ENCODE peak calls at places on chromosomes 7 and 10, in seven cellular contexts. One of them, this sample, is unnamed.

GRCh38 chr7:36301914-36302771 is 87.5 kb upstream of the ANLN start:
- DNase-seq in natural killer cell: no peak
- DNase-seq in activated CD4-positive, alpha-beta T cell treated with anti-CD3 and anti-CD28 coated beads for 48 hours: no peak
- DNase-seq in MCF 10A: peak; percentile 42
- DNase-seq in COLO829: no peak
- DNase-seq in activated naive CD8-positive, alpha-beta T cell treated with anti-CD3 and anti-CD28 coated beads for 36 hours: no peak
- DNase-seq in mucosa of descending colon: no peak
- DNase-seq in this sample: no peak

GRCh38 chr7:111532625-111533024 is 29.7 kb downstream of the IMMP2L start:
- DNase-seq in COLO829: peak; percentile 6
- DNase-seq in mucosa of descending colon: no peak
- DNase-seq in activated naive CD8-positive, alpha-beta T cell treated with anti-CD3 and anti-CD28 coated beads for 36 hours: no peak
- DNase-seq in natural killer cell: no peak
- DNase-seq in MCF 10A: peak; percentile 2
- DNase-seq in activated CD4-positive, alpha-beta T cell treated with anti-CD3 and anti-CD28 coated beads for 48 hours: no peak
- DNase-seq in this sample: no peak

GRCh38 chr7:101390901-101391301 is 28.2 kb downstream of the COL26A1 start:
- DNase-seq in MCF 10A: no peak
- DNase-seq in COLO829: peak; percentile 55
- DNase-seq in activated CD4-positive, alpha-beta T cell treated with anti-CD3 and anti-CD28 coated beads for 48 hours: peak; percentile 40
- DNase-seq in activated naive CD8-positive, alpha-beta T cell treated with anti-CD3 and anti-CD28 coated beads for 36 hours: peak; percentile 45
- DNase-seq in natural killer cell: no peak
- DNase-seq in mucosa of descending colon: peak; percentile 5
- DNase-seq in this sample: peak; percentile 21

GRCh38 chr7:1662101-1662500 is 8.0 kb upstream of the ELFN1 start:
- DNase-seq in MCF 10A: no peak
- DNase-seq in activated naive CD8-positive, alpha-beta T cell treated with anti-CD3 and anti-CD28 coated beads for 36 hours: no peak
- DNase-seq in natural killer cell: no peak
- DNase-seq in COLO829: no peak
- DNase-seq in activated CD4-positive, alpha-beta T cell treated with anti-CD3 and anti-CD28 coated beads for 48 hours: no peak
- DNase-seq in mucosa of descending colon: no peak
- DNase-seq in this sample: no peak

GRCh38 chr10:29142516-29143314 is 146.2 kb upstream of the LYZL1 start:
- DNase-seq in mucosa of descending colon: no peak
- DNase-seq in COLO829: no peak
- DNase-seq in activated naive CD8-positive, alpha-beta T cell treated with anti-CD3 and anti-CD28 coated beads for 36 hours: no peak
- DNase-seq in MCF 10A: no peak
- DNase-seq in natural killer cell: no peak
- DNase-seq in activated CD4-positive, alpha-beta T cell treated with anti-CD3 and anti-CD28 coated beads for 48 hours: no peak
- DNase-seq in this sample: no peak

GRCh38 chr7:27418544-27418943 is 175.9 kb downstream of the EVX1 start:
- DNase-seq in activated naive CD8-positive, alpha-beta T cell treated with anti-CD3 and anti-CD28 coated beads for 36 hours: no peak
- DNase-seq in COLO829: no peak
- DNase-seq in mucosa of descending colon: no peak
- DNase-seq in MCF 10A: no peak
- DNase-seq in natural killer cell: no peak
- DNase-seq in activated CD4-positive, alpha-beta T cell treated with anti-CD3 and anti-CD28 coated beads for 48 hours: no peak
- DNase-seq in this sample: no peak

GRCh38 chr10:43251664-43252165 is 15.2 kb downstream of the RASGEF1A start:
- DNase-seq in COLO829: no peak
- DNase-seq in activated naive CD8-positive, alpha-beta T cell treated with anti-CD3 and anti-CD28 coated beads for 36 hours: no peak
- DNase-seq in natural killer cell: no peak
- DNase-seq in activated CD4-positive, alpha-beta T cell treated with anti-CD3 and anti-CD28 coated beads for 48 hours: no peak
- DNase-seq in mucosa of descending colon: no peak
- DNase-seq in MCF 10A: no peak
- DNase-seq in this sample: no peak

GRCh38 chr7:16708496-16708895 is 45.1 kb upstream of the TSPAN13 start:
- DNase-seq in mucosa of descending colon: no peak
- DNase-seq in MCF 10A: no peak
- DNase-seq in COLO829: no peak
- DNase-seq in activated CD4-positive, alpha-beta T cell treated with anti-CD3 and anti-CD28 coated beads for 48 hours: no peak
- DNase-seq in activated naive CD8-positive, alpha-beta T cell treated with anti-CD3 and anti-CD28 coated beads for 36 hours: no peak
- DNase-seq in natural killer cell: no peak
- DNase-seq in this sample: no peak

GRCh38 chr10:37732685-37733084 is 124.7 kb downstream of the ZNF248 start:
- DNase-seq in activated CD4-positive, alpha-beta T cell treated with anti-CD3 and anti-CD28 coated beads for 48 hours: no peak
- DNase-seq in mucosa of descending colon: no peak
- DNase-seq in COLO829: no peak
- DNase-seq in MCF 10A: no peak
- DNase-seq in activated naive CD8-positive, alpha-beta T cell treated with anti-CD3 and anti-CD28 coated beads for 36 hours: no peak
- DNase-seq in natural killer cell: no peak
- DNase-seq in this sample: no peak

GRCh38 chr10:31467791-31468535 is 148.9 kb downstream of the ZEB1 start:
- DNase-seq in activated naive CD8-positive, alpha-beta T cell treated with anti-CD3 and anti-CD28 coated beads for 36 hours: no peak
- DNase-seq in mucosa of descending colon: peak; percentile 42
- DNase-seq in MCF 10A: peak; percentile 51
- DNase-seq in natural killer cell: no peak
- DNase-seq in activated CD4-positive, alpha-beta T cell treated with anti-CD3 and anti-CD28 coated beads for 48 hours: peak; percentile 15
- DNase-seq in COLO829: no peak
- DNase-seq in this sample: peak; percentile 26

GRCh38 chr7:100021297-100021696 is 5.9 kb downstream of the ZKSCAN1 start:
- DNase-seq in natural killer cell: no peak
- DNase-seq in mucosa of descending colon: no peak
- DNase-seq in MCF 10A: no peak
- DNase-seq in activated CD4-positive, alpha-beta T cell treated with anti-CD3 and anti-CD28 coated beads for 48 hours: no peak
- DNase-seq in activated naive CD8-positive, alpha-beta T cell treated with anti-CD3 and anti-CD28 coated beads for 36 hours: no peak
- DNase-seq in COLO829: no peak
- DNase-seq in this sample: no peak

GRCh38 chr7:52586704-52587103 is 448.7 kb upstream of the POM121L12 start:
- DNase-seq in activated naive CD8-positive, alpha-beta T cell treated with anti-CD3 and anti-CD28 coated beads for 36 hours: no peak
- DNase-seq in COLO829: no peak
- DNase-seq in mucosa of descending colon: no peak
- DNase-seq in activated CD4-positive, alpha-beta T cell treated with anti-CD3 and anti-CD28 coated beads for 48 hours: no peak
- DNase-seq in natural killer cell: no peak
- DNase-seq in MCF 10A: no peak
- DNase-seq in this sample: no peak

GRCh38 chr7:132785861-132786260 is 209.6 kb upstream of the PLXNA4 start:
- DNase-seq in activated CD4-positive, alpha-beta T cell treated with anti-CD3 and anti-CD28 coated beads for 48 hours: no peak
- DNase-seq in MCF 10A: no peak
- DNase-seq in activated naive CD8-positive, alpha-beta T cell treated with anti-CD3 and anti-CD28 coated beads for 36 hours: no peak
- DNase-seq in natural killer cell: no peak
- DNase-seq in mucosa of descending colon: no peak
- DNase-seq in COLO829: no peak
- DNase-seq in this sample: no peak

GRCh38 chr10:19929466-19930140 is 113.4 kb downstream of the PLXDC2 start:
- DNase-seq in activated CD4-positive, alpha-beta T cell treated with anti-CD3 and anti-CD28 coated beads for 48 hours: no peak
- DNase-seq in MCF 10A: peak; percentile 79
- DNase-seq in mucosa of descending colon: no peak
- DNase-seq in COLO829: no peak
- DNase-seq in activated naive CD8-positive, alpha-beta T cell treated with anti-CD3 and anti-CD28 coated beads for 36 hours: no peak
- DNase-seq in natural killer cell: no peak
- DNase-seq in this sample: no peak

GRCh38 chr7:77863860-77864259 is 65.3 kb downstream of the PHTF2 start:
- DNase-seq in MCF 10A: no peak
- DNase-seq in mucosa of descending colon: no peak
- DNase-seq in activated naive CD8-positive, alpha-beta T cell treated with anti-CD3 and anti-CD28 coated beads for 36 hours: no peak
- DNase-seq in activated CD4-positive, alpha-beta T cell treated with anti-CD3 and anti-CD28 coated beads for 48 hours: no peak
- DNase-seq in COLO829: no peak
- DNase-seq in natural killer cell: no peak
- DNase-seq in this sample: no peak

GRCh38 chr7:30678805-30679204 is 3.5 kb downstream of the CRHR2 start:
- DNase-seq in activated naive CD8-positive, alpha-beta T cell treated with anti-CD3 and anti-CD28 coated beads for 36 hours: no peak
- DNase-seq in natural killer cell: no peak
- DNase-seq in mucosa of descending colon: no peak
- DNase-seq in activated CD4-positive, alpha-beta T cell treated with anti-CD3 and anti-CD28 coated beads for 48 hours: no peak
- DNase-seq in COLO829: no peak
- DNase-seq in MCF 10A: no peak
- DNase-seq in this sample: no peak

GRCh38 chr10:62511656-62512055 is 137.5 kb downstream of the ZNF365 start:
- DNase-seq in activated CD4-positive, alpha-beta T cell treated with anti-CD3 and anti-CD28 coated beads for 48 hours: no peak
- DNase-seq in mucosa of descending colon: no peak
- DNase-seq in activated naive CD8-positive, alpha-beta T cell treated with anti-CD3 and anti-CD28 coated beads for 36 hours: no peak
- DNase-seq in COLO829: no peak
- DNase-seq in MCF 10A: no peak
- DNase-seq in natural killer cell: no peak
- DNase-seq in this sample: no peak

This sample was measured in left colon.